ENCODE peak calls at places on chromosome 9, in five cellular contexts. Y, L, E, K and T are unnamed samples.

GRCh38 chr9:126126807-126127206 is 199.8 kb upstream of the MVB12B start:
- DNase-seq in Y (no peak), K (no peak), L (no peak), E (no peak), T (peak)

GRCh38 chr9:130823435-130823834 is 11.6 kb upstream of the ABL1 start:
- DNase-seq in E (no peak), L (no peak), Y (no peak), K (peak), T (no peak)

GRCh38 chr9:127835930-127836586 is 18.4 kb downstream of the ENG start:
- DNase-seq in Y (no peak), L (no peak), E (no peak), K (peak), T (no peak)

GRCh38 chr9:105330201-105330600 is 85.8 kb downstream of the SLC44A1 start:
- DNase-seq in E (no peak), Y (no peak), L (no peak), K (peak), T (no peak)

GRCh38 chr9:21017092-21017491 is 14.3 kb downstream of the HACD4 start:
- DNase-seq in L (no peak), E (no peak), K (peak), Y (no peak), T (no peak)

GRCh38 chr9:96078866-96079505 is 203.5 kb downstream of the ERCC6L2 start:
- DNase-seq in Y (no peak), L (no peak), E (no peak), K (peak), T (no peak)

GRCh38 chr9:120348951-120349429 is 231.0 kb downstream of the CDK5RAP2 start:
- DNase-seq in E (peak), L (no peak), Y (peak), K (peak), T (no peak)

GRCh38 chr9:129175825-129176633 is 2.0 kb downstream of the IER5L start:
- DNase-seq in E (peak), K (peak), Y (peak), L (peak), T (peak)

GRCh38 chr9:11319477-11320060 is 706.8 kb upstream of the PTPRD start:
- DNase-seq in Y (peak), K (no peak), E (no peak), L (no peak), T (no peak)
- TF ChIP-seq CTCF in Y (no peak), K (no peak), E (no peak), L (no peak), T (peak)

GRCh38 chr9:101034222-101034621 is 5.7 kb downstream of the PLPPR1 start:
- DNase-seq in L (no peak), E (no peak), Y (no peak), K (no peak), T (no peak)
- TF ChIP-seq CTCF in L (no peak), E (no peak), Y (no peak), K (no peak), T (no peak)

GRCh38 chr9:134840511-134840910 is 40.1 kb upstream of the FCN2 start:
- DNase-seq in E (no peak), L (no peak), Y (no peak), K (no peak), T (no peak)

GRCh38 chr9:134841180-134841904 is 39.3 kb upstream of the FCN2 start:
- DNase-seq in Y (no peak), K (no peak), L (no peak), E (no peak), T (no peak)

GRCh38 chr9:134838651-134839431 is 41.8 kb upstream of the FCN2 start:
- DNase-seq in L (no peak), K (no peak), E (no peak), Y (no peak), T (no peak)

GRCh38 chr9:134837529-134837928 is 43.1 kb upstream of the FCN2 start:
- DNase-seq in Y (no peak), E (no peak), L (no peak), K (peak), T (no peak)

GRCh38 chr9:134839441-134840125 is 41.0 kb upstream of the FCN2 start:
- DNase-seq in Y (no peak), K (no peak), E (no peak), L (no peak), T (no peak)
- TF ChIP-seq CTCF in Y (no peak), K (no peak), E (no peak), L (no peak), T (no peak)

DNA sequence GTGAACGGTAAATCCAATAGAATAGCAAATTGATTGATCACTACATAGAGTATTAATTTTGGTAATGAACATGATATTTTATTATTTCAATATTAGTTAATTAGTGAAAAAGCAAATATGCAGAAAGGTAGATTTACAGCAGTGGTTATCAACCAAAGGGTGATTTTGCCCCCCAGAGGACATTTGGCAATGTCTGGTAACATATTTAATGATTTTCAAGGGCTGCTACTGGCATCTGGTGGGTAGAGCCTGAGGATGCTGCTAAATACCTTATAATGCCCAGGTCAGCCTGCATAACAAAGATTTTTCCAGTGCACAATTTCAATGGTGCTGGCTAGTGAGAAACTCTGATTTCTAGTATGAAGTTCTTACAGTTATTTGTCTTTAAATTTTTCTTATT is 1313.7 kb downstream of the PTPRD start:
- DNase-seq in E (no peak), L (no peak), Y (no peak), K (no peak), T (no peak)
- TF ChIP-seq CTCF in E (no peak), L (no peak), Y (no peak), K (no peak), T (peak)

DNA sequence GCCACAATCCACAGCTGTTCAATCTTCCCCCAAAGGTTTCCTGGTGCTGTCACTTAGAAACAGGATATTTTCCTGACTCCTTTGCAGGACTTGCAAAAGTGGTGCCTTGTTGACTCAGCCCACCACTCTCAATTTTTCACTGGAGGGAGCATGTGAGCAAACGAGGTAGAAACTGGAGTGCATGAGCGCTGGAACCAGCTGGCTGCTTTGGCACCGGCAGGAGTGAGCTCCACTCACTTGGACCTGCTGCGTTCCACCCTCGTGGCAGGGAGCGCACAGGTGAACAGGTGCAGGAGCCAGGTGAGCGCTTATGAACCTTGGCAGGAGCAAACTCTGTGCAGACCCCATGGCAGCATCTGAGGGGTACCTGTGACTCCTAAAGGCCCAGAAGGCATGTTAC is 364.1 kb upstream of the RORB start:
- DNase-seq in K (no peak), Y (no peak), L (no peak), E (no peak), T (no peak)
- TF ChIP-seq CTCF in K (no peak), Y (no peak), L (no peak), E (no peak), T (peak)

DNA sequence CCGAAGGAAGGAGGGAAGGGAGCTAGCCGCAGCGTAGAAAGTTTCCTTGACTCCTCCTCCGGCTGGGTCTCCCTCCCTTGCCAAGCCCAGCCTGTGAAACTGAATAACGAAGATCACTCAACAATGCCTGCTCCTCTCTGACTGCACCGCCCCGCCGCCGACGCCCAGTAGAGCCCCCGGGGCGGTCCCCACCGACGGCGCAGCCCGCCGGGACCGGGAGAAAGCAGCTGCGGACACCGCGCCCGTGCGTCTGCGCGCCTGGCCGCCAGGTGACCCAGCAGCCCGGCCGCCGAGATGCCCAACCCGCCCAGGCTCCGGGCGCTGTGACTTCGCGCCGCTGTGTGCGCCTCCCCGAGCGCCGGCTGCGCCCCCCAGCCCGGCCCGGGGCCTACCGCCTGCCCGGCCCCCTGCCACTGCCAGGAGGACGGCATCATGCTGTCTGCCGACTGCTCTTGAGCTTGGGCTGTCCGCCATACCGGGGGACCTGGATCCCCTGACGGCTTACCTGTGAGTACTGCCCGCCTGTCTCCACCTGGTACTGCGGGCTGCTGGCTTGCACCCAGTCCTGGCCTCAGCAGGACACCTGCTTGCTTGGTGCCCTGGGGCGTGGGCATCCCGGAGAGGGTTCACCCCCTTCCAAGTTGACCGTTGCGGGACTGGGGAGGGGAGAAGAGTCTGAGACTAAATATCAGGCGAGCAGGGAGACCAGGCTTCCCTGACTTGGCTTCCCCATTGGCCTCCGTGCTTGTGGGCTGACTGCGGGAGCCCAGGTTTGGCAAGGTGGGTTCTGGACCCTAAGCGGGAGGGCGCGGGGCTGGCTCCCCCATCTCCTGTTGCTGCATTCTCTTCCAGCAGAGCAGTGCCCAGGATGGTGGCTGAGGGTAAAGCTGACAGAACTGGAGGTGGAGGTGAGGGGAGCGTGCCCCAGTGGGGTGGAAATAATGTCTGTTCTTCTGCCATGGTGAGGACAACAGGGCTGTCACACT is 26.2 kb upstream of the SPTLC1 start:
- DNase-seq in Y (no peak), K (no peak), E (peak), L (no peak), T (no peak)
- TF ChIP-seq CTCF in Y (no peak), K (peak), E (no peak), L (no peak), T (peak)

DNA sequence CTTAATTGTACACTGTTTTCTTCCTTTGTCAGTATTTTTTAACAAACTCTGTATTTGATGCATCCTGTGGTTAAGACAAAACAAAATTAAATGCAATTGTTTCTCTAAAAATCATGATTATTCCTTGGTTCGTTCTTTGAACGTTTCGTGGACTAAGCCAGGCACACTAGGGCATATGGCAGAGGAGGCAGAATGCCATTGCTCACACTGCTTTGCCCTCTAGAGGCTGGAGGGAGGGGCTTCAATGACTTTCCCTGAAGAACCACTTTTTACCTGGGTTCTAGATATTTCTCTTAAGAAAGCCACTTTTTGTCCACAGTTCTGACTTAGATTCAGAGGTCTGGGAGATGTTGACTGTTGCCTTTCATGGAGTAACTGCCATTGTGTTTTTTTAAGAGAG is 236.2 kb upstream of the ADAMTSL1 start:
- DNase-seq in K (no peak), E (no peak), L (no peak), Y (no peak), T (no peak)
- TF ChIP-seq CTCF in K (no peak), E (no peak), L (no peak), Y (no peak), T (no peak)

GRCh38 chr9:111970827-111971226 is 74.2 kb downstream of the UGCG start:
- DNase-seq in Y (no peak), L (no peak), E (no peak), K (no peak), T (no peak)
- TF ChIP-seq CTCF in Y (no peak), L (no peak), E (no peak), K (no peak), T (no peak)